ENCODE peak calls at places on chromosomes 7 and 10, in seven cellular contexts. J, R, U, K, X, G and V are unnamed samples.

GRCh38 chr7:84399661-84400060 is 205.1 kb upstream of the SEMA3A start:
- DNase-seq in J (no peak), G (no peak), X (no peak), U (no peak), K (no peak), R (no peak), V (no peak)

GRCh38 chr7:15920953-15921352 is 234.5 kb upstream of the MEOX2 start:
- DNase-seq in X (no peak), K (no peak), R (no peak), J (no peak), U (no peak), G (no peak), V (no peak)

GRCh38 chr7:150876817-150877526 is 24.7 kb downstream of the AOC1 start:
- DNase-seq in G (peak), R (peak), X (peak), K (peak), J (peak), U (peak), V (no peak)

GRCh38 chr7:79227035-79227434 is 226.4 kb downstream of the MAGI2 start:
- DNase-seq in U (no peak), K (no peak), X (no peak), J (no peak), G (no peak), R (no peak), V (no peak)

GRCh38 chr10:4663162-4663992 is 162.6 kb upstream of the AKR1E2 start:
- DNase-seq in J (no peak), U (peak), R (peak), K (no peak), X (peak), G (no peak), V (peak)

GRCh38 chr7:8109196-8110022 is 140.8 kb downstream of the GLCCI1 start:
- DNase-seq in J (no peak), R (peak), X (no peak), U (no peak), K (no peak), G (no peak), V (no peak)

GRCh38 chr10:125125951-125126735 is 34.2 kb downstream of the CTBP2 start:
- DNase-seq in U (no peak), R (no peak), X (no peak), G (no peak), J (no peak), K (no peak), V (no peak)

GRCh38 chr10:30774281-30774680 is 144.7 kb upstream of the LYZL2 start:
- DNase-seq in J (no peak), G (no peak), K (no peak), R (no peak), U (no peak), X (no peak), V (no peak)

GRCh38 chr7:50317221-50317678 is 12.7 kb downstream of the IKZF1 start:
- DNase-seq in G (no peak), R (no peak), U (no peak), X (no peak), K (no peak), J (no peak), V (no peak)

GRCh38 chr10:88428442-88428841 is 154.7 kb downstream of the RNLS start:
- DNase-seq in X (no peak), R (peak), J (no peak), K (no peak), G (no peak), U (no peak), V (no peak)

GRCh38 chr7:39428221-39428620 is 138.0 kb upstream of the YAE1 start:
- DNase-seq in U (no peak), X (no peak), G (no peak), J (no peak), K (no peak), R (peak), V (no peak)

GRCh38 chr10:50385610-50386009 is 134.3 kb upstream of the ASAH2 start:
- DNase-seq in J (peak), K (no peak), U (peak), G (no peak), X (no peak), R (no peak), V (no peak)

GRCh38 chr10:71512794-71513379 is 116.2 kb downstream of the CDH23 start:
- DNase-seq in R (no peak), X (peak), U (peak), G (no peak), K (no peak), J (no peak), V (no peak)

GRCh38 chr7:29372351-29372931 is 177.9 kb downstream of the CHN2 start:
- DNase-seq in R (peak), K (no peak), J (no peak), X (no peak), U (no peak), G (no peak), V (no peak)

GRCh38 chr7:11228515-11228914 is 254.8 kb downstream of the PHF14 start:
- DNase-seq in G (no peak), X (no peak), R (no peak), U (peak), J (peak), K (no peak), V (no peak)

GRCh38 chr10:452512-453504 is 236.7 kb downstream of the DIP2C start:
- DNase-seq in R (no peak), J (no peak), X (no peak), K (no peak), G (no peak), U (no peak), V (no peak)

GRCh38 chr10:123301077-123301875 is 147.1 kb downstream of the BUB3 start:
- DNase-seq in G (no peak), J (no peak), X (no peak), U (peak), K (no peak), R (peak), V (no peak)

GRCh38 chr7:82098410-82098809 is 328.6 kb upstream of the HGF start:
- DNase-seq in J (no peak), G (no peak), K (no peak), X (no peak), U (no peak), R (no peak), V (no peak)

GRCh38 chr7:120079022-120079421 is 194.0 kb upstream of the KCND2 start:
- DNase-seq in R (no peak), X (no peak), J (no peak), K (no peak), U (no peak), G (no peak), V (no peak)

GRCh38 chr7:32357535-32358277 is 132.5 kb downstream of the LSM5 start:
- DNase-seq in R (no peak), U (no peak), G (no peak), K (no peak), J (no peak), X (no peak), V (no peak)

GRCh38 chr10:15201589-15202300 is 33.3 kb upstream of the NMT2 start:
- DNase-seq in K (no peak), G (no peak), R (peak), X (no peak), U (no peak), J (no peak), V (no peak)

GRCh38 chr10:31956200-31956946 is 27.7 kb upstream of the ARHGAP12 start:
- DNase-seq in R (no peak), G (no peak), X (no peak), U (no peak), K (no peak), J (no peak), V (no peak)

GRCh38 chr7:101813414-101814019 is 3.9 kb upstream of the CUX1 start:
- DNase-seq in X (no peak), U (no peak), G (no peak), J (no peak), K (no peak), R (no peak), V (no peak)

GRCh38 chr10:79266092-79266491 is 81.2 kb upstream of the PPIF start:
- DNase-seq in R (no peak), X (no peak), J (no peak), U (no peak), G (no peak), K (no peak), V (peak)

GRCh38 chr10:61357687-61358086 is 95.5 kb downstream of the TMEM26 start:
- DNase-seq in X (no peak), J (no peak), U (no peak), K (no peak), G (no peak), R (no peak), V (no peak)

GRCh38 chr7:48084727-48085432 is 4.2 kb upstream of the UPP1 start:
- DNase-seq in K (no peak), R (peak), X (no peak), J (peak), G (no peak), U (peak), V (peak)

GRCh38 chr10:13815766-13816165 is 229.0 kb downstream of the PRPF18 start:
- DNase-seq in U (no peak), K (no peak), R (peak), J (no peak), X (no peak), G (no peak), V (no peak)

GRCh38 chr7:29831705-29832104 is 25.4 kb downstream of the WIPF3 start:
- DNase-seq in U (no peak), G (no peak), J (no peak), R (no peak), X (no peak), K (no peak), V (no peak)

GRCh38 chr7:102897856-102898531 is 14.8 kb upstream of the LRRC17 start:
- DNase-seq in R (no peak), K (no peak), J (no peak), X (no peak), G (no peak), U (peak), V (no peak)

GRCh38 chr10:3045471-3046209 is 21.7 kb upstream of the PFKP start:
- DNase-seq in U (peak), R (peak), X (peak), K (peak), J (peak), G (peak), V (no peak)

GRCh38 chr7:155323001-155323638 is 25.4 kb downstream of the INSIG1 start:
- DNase-seq in J (no peak), G (no peak), R (no peak), U (no peak), K (no peak), X (no peak), V (no peak)

GRCh38 chr7:123773499-123773898 is 24.7 kb upstream of the WASL start:
- DNase-seq in J (no peak), K (no peak), U (no peak), R (no peak), X (no peak), G (no peak), V (no peak)

GRCh38 chr7:43694399-43694748 is 34.9 kb downstream of the COA1 start:
- DNase-seq in X (no peak), G (no peak), R (peak), U (no peak), K (no peak), J (no peak), V (no peak)

GRCh38 chr10:95363303-95363912 is 72.6 kb upstream of the PDLIM1 start:
- DNase-seq in X (peak), J (no peak), K (no peak), R (peak), U (peak), G (peak), V (no peak)

GRCh38 chr10:63520463-63521388 is 475 bp upstream of the REEP3 start:
- DNase-seq in G (peak), U (peak), R (peak), X (no peak), K (peak), J (peak), V (no peak)

GRCh38 chr7:135263321-135263970 is 29.8 kb downstream of the STRA8 start:
- DNase-seq in X (no peak), R (no peak), J (no peak), G (no peak), U (no peak), K (peak), V (no peak)

GRCh38 chr10:128080231-128080630 is 46.0 kb downstream of the MKI67 start:
- DNase-seq in X (no peak), J (no peak), U (no peak), G (no peak), K (peak), R (no peak), V (no peak)

GRCh38 chr7:100621554-100621953 is 9.2 kb downstream of the MOSPD3 start:
- DNase-seq in X (no peak), U (peak), K (no peak), J (no peak), G (no peak), R (no peak), V (no peak)

DNA sequence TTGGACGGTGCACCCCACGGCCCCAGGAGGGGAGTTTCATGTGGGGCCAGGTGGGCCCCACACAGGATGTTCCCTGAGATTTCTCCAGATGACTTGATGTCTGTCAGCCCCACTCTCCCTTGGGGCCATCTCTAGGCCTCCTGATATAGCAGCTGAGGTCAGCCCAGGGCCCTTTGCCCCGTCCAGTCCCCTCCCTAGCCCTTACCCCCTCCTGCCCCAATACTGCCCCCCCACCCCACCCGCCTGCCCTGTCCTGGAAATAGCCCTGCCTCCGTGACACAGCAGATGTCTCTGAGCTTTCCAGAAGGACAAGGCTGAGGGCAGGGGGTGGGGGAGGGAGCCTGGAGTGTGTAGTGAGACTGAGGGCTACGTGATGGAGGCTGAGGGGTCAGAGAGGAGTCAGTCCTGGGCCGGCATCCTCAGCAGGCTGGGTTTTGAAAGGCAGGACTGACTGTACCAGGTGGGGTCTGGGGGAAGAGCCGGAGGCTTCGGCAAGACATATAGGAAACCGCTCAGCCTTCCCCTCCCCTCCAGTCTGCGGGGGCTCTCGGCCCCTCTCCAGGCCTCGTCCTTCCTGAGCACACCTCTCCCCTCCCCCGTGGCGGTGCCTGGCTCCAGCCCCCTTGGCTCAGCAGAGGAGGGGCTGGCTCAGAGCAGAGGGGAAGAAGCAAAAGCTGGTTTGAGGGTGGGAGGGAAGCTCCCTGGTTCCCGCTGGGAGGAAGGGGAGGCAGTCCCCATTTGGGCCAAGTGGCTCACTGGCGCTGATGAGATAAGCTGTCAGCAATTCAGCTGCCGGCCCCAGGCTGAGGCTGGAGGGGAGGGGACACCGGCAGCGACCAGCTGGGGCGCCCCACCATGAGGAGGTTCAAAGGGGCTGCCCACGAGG is 2.0 kb downstream of the FLNC start:
- DNase-seq in K (peak), U (no peak), X (peak), J (peak), R (peak), G (no peak), V (no peak)
- TF ChIP-seq CTCF in K (no peak), U (no peak), X (no peak), J (no peak), R (no peak), G (no peak), V (no peak)

GRCh38 chr7:3089493-3089892 is 45.8 kb upstream of the CARD11 start:
- DNase-seq in J (no peak), K (peak), X (peak), R (no peak), U (no peak), G (peak), V (no peak)
- TF ChIP-seq CTCF in J (no peak), K (peak), X (peak), R (peak), U (peak), G (peak), V (no peak)

DNA sequence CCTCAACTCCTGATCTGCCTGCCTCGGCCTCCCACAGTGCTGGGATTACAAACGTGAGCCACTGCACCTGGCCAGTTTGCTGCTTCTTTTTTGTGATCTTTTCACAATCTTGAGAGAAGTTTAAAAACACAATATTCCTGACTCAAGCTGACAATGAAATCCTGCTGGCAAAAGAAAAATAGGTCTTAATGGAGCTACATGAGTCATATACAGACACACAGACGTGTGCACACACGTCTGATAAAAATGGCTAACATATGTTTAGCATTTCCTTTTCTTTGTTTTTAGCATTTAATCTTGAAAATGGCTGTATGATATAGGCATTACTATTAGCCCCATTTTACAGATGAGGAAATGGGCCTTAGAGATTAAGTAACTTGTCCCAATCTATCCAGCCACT is 29.4 kb upstream of the RAB18 start:
- DNase-seq in U (no peak), G (no peak), K (no peak), J (no peak), R (peak), X (no peak), V (no peak)
- TF ChIP-seq CTCF in U (no peak), G (no peak), K (no peak), J (no peak), R (no peak), X (no peak), V (no peak)

DNA sequence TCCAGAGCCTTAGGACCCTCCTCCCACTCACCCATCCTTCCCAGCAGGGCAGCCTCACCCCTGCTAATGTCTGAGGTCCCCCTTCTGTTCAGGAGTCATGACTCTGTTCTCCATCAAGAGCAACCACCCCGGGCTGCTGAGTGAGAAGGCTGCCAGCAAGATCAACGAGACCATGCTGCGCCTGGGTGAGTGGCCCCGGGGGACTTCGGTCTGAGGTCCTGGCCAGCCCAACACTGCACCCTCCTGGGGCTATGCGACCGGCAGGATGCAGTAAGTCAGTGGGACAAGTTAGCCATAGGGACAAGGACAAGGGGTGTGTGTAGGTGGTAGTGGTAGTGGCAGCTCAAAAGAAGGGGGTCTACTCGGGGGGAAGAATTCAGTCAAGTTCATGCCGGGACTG is 16.2 kb upstream of the AHCYL2 start:
- DNase-seq in K (no peak), R (no peak), U (no peak), J (no peak), X (no peak), G (no peak), V (no peak)
- TF ChIP-seq CTCF in K (no peak), R (no peak), U (no peak), J (no peak), X (no peak), G (no peak), V (no peak)

GRCh38 chr10:24196426-24197039 is 12.4 kb upstream of the KIAA1217 start:
- DNase-seq in K (peak), U (peak), G (peak), R (peak), J (peak), X (peak), V (no peak)
- TF ChIP-seq CTCF in K (peak), U (peak), G (peak), R (peak), J (peak), X (peak), V (peak)

GRCh38 chr10:9056521-9056920 is 1002.0 kb downstream of the GATA3 start:
- DNase-seq in X (no peak), U (no peak), G (no peak), J (no peak), K (no peak), R (no peak), V (no peak)

GRCh38 chr10:9052767-9053166 is 998.3 kb downstream of the GATA3 start:
- DNase-seq in G (no peak), J (no peak), R (no peak), K (no peak), U (no peak), X (no peak), V (no peak)

DNA sequence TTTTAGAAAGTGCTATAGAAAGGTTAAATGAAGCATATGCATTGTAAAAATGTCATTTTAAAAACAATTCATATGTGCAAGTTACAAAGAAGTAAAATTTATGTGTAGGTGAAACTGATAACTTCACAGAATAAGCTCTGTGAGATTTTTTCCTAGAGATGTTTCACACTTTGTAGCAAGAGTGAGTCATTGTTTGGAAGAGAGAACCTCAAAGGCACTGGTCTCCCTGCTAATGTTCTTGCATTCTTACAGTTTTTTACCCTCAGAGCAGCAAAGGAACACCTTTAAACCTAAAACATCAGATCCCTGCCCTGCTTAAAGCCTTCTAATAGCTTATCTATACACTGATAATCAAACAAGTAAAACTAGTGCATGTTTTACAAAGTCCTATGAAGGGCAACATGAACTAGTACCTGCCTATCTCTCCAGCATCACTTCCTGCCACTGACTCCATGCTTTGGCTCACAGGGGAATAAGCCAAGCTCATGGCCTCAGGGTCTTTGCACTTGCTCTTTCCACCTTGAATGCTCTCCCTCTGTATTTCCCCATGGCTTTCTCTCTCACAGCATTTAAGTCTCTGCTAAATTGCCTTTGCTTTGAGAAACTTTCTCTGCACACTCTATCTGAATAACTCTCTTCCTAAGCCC is 997.0 kb downstream of the GATA3 start:
- DNase-seq in K (no peak), R (no peak), J (no peak), U (no peak), G (no peak), X (no peak), V (no peak)
- TF ChIP-seq CTCF in K (no peak), R (no peak), J (no peak), U (no peak), G (no peak), X (no peak), V (no peak)